ENCODE peak calls at places on chromosomes 13 and 19, in eight cellular contexts. L is HepG2, O is epithelial cell of esophagus, H is esophagus squamous epithelium, Z is mammary epithelial cell, U is fibroblast of pulmonary artery, N is AG09309, Y is A549. I is an unnamed sample.

GRCh38 chr13:44141213-44141724 is 232.4 kb upstream of the SERP2 start:
- DNase-seq in L (no peak), O (peak), H (no peak), Z (peak), U (peak), N (no peak), Y (no peak), I (no peak)

GRCh38 chr13:40613192-40613818 is 53.1 kb downstream of the FOXO1 start:
- DNase-seq in L (no peak), O (no peak), H (no peak), Z (no peak), U (no peak), N (no peak), Y (no peak), I (no peak)

GRCh38 chr13:44236370-44236769 is 137.3 kb upstream of the SERP2 start:
- DNase-seq in L (no peak), O (peak), H (no peak), Z (no peak), U (peak), N (no peak), Y (no peak), I (peak)

GRCh38 chr19:55494172-55494761 is 6.0 kb downstream of the SSC5D start:
- DNase-seq in L (no peak), O (no peak), H (no peak), Z (no peak), U (peak), N (no peak), Y (no peak), I (peak)

GRCh38 chr19:4583961-4584669 is 24.6 kb upstream of the SEMA6B start:
- DNase-seq in L (peak), O (peak), H (no peak), Z (peak), U (peak), N (no peak), Y (no peak), I (no peak)

GRCh38 chr13:111480976-111481375 is 160.5 kb downstream of the TEX29 start:
- DNase-seq in L (no peak), O (no peak), H (no peak), Z (no peak), U (no peak), N (no peak), Y (no peak), I (no peak)

GRCh38 chr19:35671818-35672217 is 5.5 kb downstream of the UPK1A start:
- DNase-seq in L (peak), O (peak), H (no peak), Z (no peak), U (peak), N (no peak), Y (no peak), I (no peak)

GRCh38 chr19:47512948-47513319 is 1.9 kb downstream of the NAPA start:
- DNase-seq in L (no peak), O (no peak), H (no peak), Z (no peak), U (no peak), N (no peak), Y (no peak), I (no peak)

GRCh38 chr13:34657716-34658115 is 284.4 kb upstream of the NBEA start:
- DNase-seq in L (no peak), O (peak), H (no peak), Z (peak), U (no peak), N (peak), Y (peak), I (peak)

GRCh38 chr19:17985037-17985818 is 18.3 kb downstream of the KCNN1 start:
- DNase-seq in L (no peak), O (no peak), H (no peak), Z (no peak), U (no peak), N (no peak), Y (peak), I (peak)

GRCh38 chr19:58089846-58090245 is 8.2 kb downstream of the ZSCAN18 start:
- DNase-seq in L (no peak), O (no peak), H (no peak), Z (no peak), U (no peak), N (no peak), Y (no peak), I (no peak)

GRCh38 chr13:98349731-98350305 is 172.7 kb upstream of the RNF113B start:
- DNase-seq in L (peak), O (no peak), H (no peak), Z (no peak), U (no peak), N (no peak), Y (peak), I (no peak)

GRCh38 chr13:26968431-26969335 is 202.9 kb downstream of the USP12 start:
- DNase-seq in L (peak), O (no peak), H (no peak), Z (no peak), U (no peak), N (no peak), Y (peak), I (peak)

GRCh38 chr13:75505327-75505726 is 23.4 kb upstream of the TBC1D4 start:
- DNase-seq in L (no peak), O (no peak), H (no peak), Z (no peak), U (no peak), N (no peak), Y (no peak), I (no peak)

GRCh38 chr13:35781661-35782060 is 305.2 kb upstream of the MAB21L1 start:
- DNase-seq in L (no peak), O (no peak), H (no peak), Z (no peak), U (no peak), N (no peak), Y (no peak), I (no peak)

GRCh38 chr19:5090780-5091575 is 122.1 kb downstream of the KDM4B start:
- DNase-seq in L (no peak), O (no peak), H (no peak), Z (no peak), U (peak), N (peak), Y (no peak), I (peak)

GRCh38 chr13:78960881-78961280 is 301.9 kb upstream of the OBI1 start:
- DNase-seq in L (no peak), O (no peak), H (no peak), Z (no peak), U (no peak), N (no peak), Y (no peak), I (no peak)

GRCh38 chr13:23432589-23432988 is 913 bp downstream of the SACS start:
- DNase-seq in L (no peak), O (no peak), H (no peak), Z (no peak), U (no peak), N (no peak), Y (no peak), I (no peak)

GRCh38 chr13:76992548-76993001 is 694 bp downstream of the CLN5 start:
- DNase-seq in L (no peak), O (peak), H (no peak), Z (peak), U (peak), N (no peak), Y (peak), I (peak)

GRCh38 chr19:49069026-49069425 is 3.5 kb downstream of the KCNA7 start:
- DNase-seq in L (no peak), O (no peak), H (no peak), Z (no peak), U (no peak), N (no peak), Y (no peak), I (no peak)

GRCh38 chr13:76349700-76350099 is 536.5 kb downstream of the KCTD12 start:
- DNase-seq in L (no peak), O (no peak), H (no peak), Z (no peak), U (peak), N (no peak), Y (no peak), I (no peak)

GRCh38 chr19:34432797-34433196 is 4.6 kb downstream of the UBA2 start:
- DNase-seq in L (no peak), O (no peak), H (no peak), Z (no peak), U (no peak), N (no peak), Y (peak), I (peak)

GRCh38 chr13:28613562-28613961 is 45.4 kb upstream of the POMP start:
- DNase-seq in L (no peak), O (peak), H (no peak), Z (peak), U (no peak), N (no peak), Y (no peak), I (no peak)

GRCh38 chr19:18373892-18374629 is 11.9 kb upstream of the GDF15 start:
- DNase-seq in L (peak), O (peak), H (peak), Z (peak), U (peak), N (peak), Y (peak), I (peak)

GRCh38 chr19:4121815-4122214 is 2.1 kb downstream of the MAP2K2 start:
- DNase-seq in L (no peak), O (no peak), H (no peak), Z (no peak), U (no peak), N (no peak), Y (no peak), I (no peak)

GRCh38 chr13:23656637-23657036 is 86.4 kb downstream of the TNFRSF19 start:
- DNase-seq in L (peak), O (no peak), H (no peak), Z (no peak), U (peak), N (no peak), Y (no peak), I (peak)

GRCh38 chr13:40681341-40682051 is 15.1 kb upstream of the FOXO1 start:
- DNase-seq in L (no peak), O (no peak), H (no peak), Z (no peak), U (no peak), N (no peak), Y (no peak), I (no peak)

DNA sequence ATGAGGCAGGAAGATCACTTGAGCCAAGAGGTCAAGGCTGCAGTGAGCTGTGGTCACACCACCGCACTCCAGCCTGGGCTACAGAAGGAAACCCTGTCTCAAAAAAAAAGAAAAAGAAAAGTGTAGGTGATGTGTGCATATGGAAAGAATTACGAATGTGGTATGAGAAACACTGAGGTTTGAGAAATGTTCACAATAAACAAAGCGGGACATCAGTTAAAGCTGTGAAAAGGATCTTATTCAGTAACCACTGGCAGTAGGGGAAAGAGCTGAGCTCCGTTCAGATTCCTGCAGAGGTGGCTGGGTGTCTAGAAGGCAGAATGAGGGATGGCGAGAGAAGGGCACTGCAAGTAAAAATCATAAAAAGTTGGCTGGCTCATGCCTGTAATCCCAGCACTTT is 4.1 kb upstream of the IGSF23 start:
- DNase-seq in L (no peak), O (no peak), H (no peak), Z (no peak), U (no peak), N (no peak), Y (no peak), I (peak)
- TF ChIP-seq CTCF in L (no peak), O (no peak), H (no peak), Z (no peak), U (no peak), N (no peak), Y (no peak), I (no peak)

DNA sequence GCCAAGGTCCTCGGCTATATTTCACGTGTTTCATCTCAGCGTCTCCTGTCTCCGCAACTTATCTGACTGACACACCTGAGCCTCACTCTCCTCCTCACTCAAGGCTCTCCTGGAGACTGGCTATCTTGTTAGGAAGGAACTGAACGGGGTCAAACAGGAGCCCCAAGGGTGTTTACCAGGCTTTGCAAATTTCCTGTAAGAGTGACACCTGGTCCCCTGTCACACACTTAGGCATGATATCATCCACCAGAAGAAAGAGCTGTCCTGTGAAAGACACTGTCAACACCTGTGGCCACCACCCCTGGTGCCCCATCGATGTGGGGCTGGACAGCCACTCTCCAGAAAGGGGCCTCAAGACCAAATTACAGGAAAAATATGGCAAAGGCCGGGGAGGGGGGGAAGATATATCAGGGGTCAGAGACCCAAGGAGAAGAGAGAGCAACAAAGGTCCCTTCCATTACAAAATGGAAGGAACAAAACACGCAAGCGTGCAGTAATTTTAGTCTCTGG is 2.9 kb downstream of the CD70 start:
- DNase-seq in L (no peak), O (no peak), H (no peak), Z (no peak), U (no peak), N (no peak), Y (no peak), I (no peak)
- H3K4me3 ChIP-seq in L (no peak), O (no peak), H (no peak), Z (no peak), U (no peak), N (no peak), Y (no peak), I (no peak)

GRCh38 chr13:48595330-48596127 is 58.2 kb upstream of the CYSLTR2 start:
- DNase-seq in L (peak), O (peak), H (no peak), Z (peak), U (peak), N (peak), Y (peak), I (peak)
- TF ChIP-seq CTCF in L (peak), O (peak), H (peak), Z (peak), U (peak), N (peak), Y (peak), I (peak)

DNA sequence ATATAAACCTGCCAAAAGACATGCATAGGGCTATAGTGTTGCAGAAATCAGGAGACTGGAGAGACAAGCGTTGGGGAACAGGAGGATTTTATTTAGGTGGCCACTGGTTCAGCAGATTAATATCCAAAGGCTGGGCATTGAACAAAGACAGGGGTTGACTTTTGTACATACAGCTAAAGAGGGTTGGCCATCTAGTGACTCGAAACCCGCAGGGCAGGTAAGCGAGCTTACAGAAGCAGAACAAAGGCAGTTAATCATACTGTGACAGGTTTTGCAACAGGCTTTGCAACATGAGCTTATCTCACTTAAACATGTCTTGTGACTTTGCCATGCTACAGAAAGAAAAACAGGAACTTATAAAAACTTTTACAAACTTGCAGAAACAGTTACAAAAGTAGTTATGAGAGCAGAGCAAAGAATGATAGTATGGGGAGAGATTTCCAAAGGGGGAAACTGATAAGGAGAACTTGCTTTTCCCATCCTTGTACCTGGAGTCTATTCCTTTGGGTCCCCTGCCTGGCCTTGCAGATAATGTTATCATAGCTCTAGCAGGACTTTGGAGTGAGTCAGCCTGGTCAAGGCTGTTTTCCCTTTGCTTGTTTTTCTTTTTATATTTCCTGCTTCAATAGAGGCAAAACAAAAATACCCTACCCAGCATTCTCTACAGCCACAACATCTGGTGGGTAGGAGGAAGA is 234.2 kb downstream of the PCDH17 start:
- DNase-seq in L (no peak), O (peak), H (no peak), Z (no peak), U (no peak), N (no peak), Y (no peak), I (no peak)
- H3K4me3 ChIP-seq in L (no peak), O (no peak), H (no peak), Z (no peak), U (no peak), N (no peak), Y (no peak), I (no peak)

GRCh38 chr19:15779756-15780476 is 7.5 kb upstream of the OR10H5 start:
- DNase-seq in L (peak), O (no peak), H (no peak), Z (peak), U (peak), N (no peak), Y (peak), I (peak)
- TF ChIP-seq CTCF in L (no peak), O (no peak), H (no peak), Z (no peak), U (no peak), N (no peak), Y (no peak), I (no peak)

GRCh38 chr19:32866564-32867265 is 2.9 kb downstream of the SLC7A9 start:
- DNase-seq in L (no peak), O (no peak), H (no peak), Z (no peak), U (no peak), N (no peak), Y (no peak), I (no peak)
- H3K4me3 ChIP-seq in L (no peak), O (no peak), H (no peak), Z (no peak), U (no peak), N (no peak), Y (no peak), I (no peak)

GRCh38 chr19:2223391-2223790 is 12.7 kb downstream of the PLEKHJ1 start:
- DNase-seq in L (no peak), O (no peak), H (no peak), Z (no peak), U (no peak), N (no peak), Y (no peak), I (no peak)

GRCh38 chr19:2223959-2224358 is 12.2 kb downstream of the PLEKHJ1 start:
- DNase-seq in L (no peak), O (no peak), H (no peak), Z (no peak), U (no peak), N (no peak), Y (no peak), I (no peak)

GRCh38 chr19:2221250-2221831 is 14.8 kb downstream of the PLEKHJ1 start:
- DNase-seq in L (no peak), O (no peak), H (no peak), Z (no peak), U (no peak), N (no peak), Y (peak), I (peak)

GRCh38 chr19:2219726-2220125 is 16.4 kb downstream of the PLEKHJ1 start:
- DNase-seq in L (no peak), O (no peak), H (no peak), Z (no peak), U (no peak), N (no peak), Y (no peak), I (no peak)

DNA sequence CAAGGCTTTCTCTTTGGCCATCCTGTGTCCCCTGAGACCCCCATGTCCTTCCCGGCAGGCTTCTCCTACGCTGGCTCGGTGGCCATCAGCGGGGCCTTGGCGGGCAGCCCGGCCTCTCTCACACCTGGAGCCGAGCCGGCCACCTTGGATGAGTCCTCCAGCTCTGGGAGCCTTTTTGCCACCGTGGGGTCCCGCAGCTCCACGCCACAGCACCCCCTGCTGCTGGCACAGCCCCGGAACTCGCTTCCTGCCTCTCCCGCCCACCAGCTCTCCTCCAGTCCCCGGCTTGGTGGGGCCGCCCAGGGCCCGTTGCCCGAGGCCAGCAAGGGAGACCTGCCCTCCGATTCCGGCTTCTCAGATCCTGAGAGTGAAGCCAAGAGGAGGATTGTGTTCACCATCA is 14.2 kb downstream of the PLEKHJ1 start:
- DNase-seq in L (no peak), O (no peak), H (no peak), Z (no peak), U (no peak), N (no peak), Y (no peak), I (no peak)
- TF ChIP-seq CTCF in L (peak), O (peak), H (no peak), Z (peak), U (peak), N (peak), Y (no peak), I (peak)

DNA sequence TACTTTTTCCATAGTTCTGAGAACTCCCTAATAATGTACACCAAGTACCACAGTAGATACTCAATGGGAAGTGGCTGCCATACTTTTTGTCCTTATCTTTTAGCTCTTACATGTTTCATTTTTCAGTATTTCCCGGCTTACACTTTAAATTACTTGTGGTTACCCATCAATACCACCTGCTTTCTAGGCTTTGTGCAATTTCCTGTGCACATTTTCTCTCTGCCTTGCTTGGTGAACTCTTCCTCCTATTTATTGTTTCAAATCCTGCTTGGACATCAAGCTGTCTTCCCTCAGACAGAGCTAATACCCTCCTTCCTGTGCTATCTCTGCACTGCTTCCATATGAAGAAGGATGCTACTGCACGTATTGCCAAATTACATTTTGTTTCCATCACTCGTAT is 5.9 kb downstream of the ZAR1L start:
- DNase-seq in L (no peak), O (no peak), H (no peak), Z (no peak), U (no peak), N (no peak), Y (no peak), I (no peak)
- H3K4me3 ChIP-seq in L (no peak), O (no peak), H (no peak), Z (no peak), U (no peak), N (no peak), Y (no peak), I (no peak)

I was measured in fibroblast of mammary gland.